ENCODE peak calls at places on chromosomes 13 and 19, in four cellular contexts. D is HTR-8/SVneo; I is stimulated activated CD8-positive, alpha-beta memory T cell treated with anti-CD3 and anti-CD28 coated beads, Interleukin-12 subunit alpha, Interleukin-12 subunit beta, amount 100 ng/mL, for 4 hours; A is amniotic stem cell. V is an unnamed sample.

GRCh38 chr19:13118424-13119193 is 545 bp downstream of the NACC1 start:
- DNase-seq in D (peak), I (no peak), A (no peak), V (peak)

GRCh38 chr19:52007436-52007804 is 591 bp downstream of the ZNF615 start:
- DNase-seq in D (no peak), I (no peak), A (no peak), V (no peak)

GRCh38 chr19:53808710-53809125 is 15.4 kb downstream of the NLRP12 start:
- DNase-seq in D (peak), I (no peak), A (no peak), V (no peak)

GRCh38 chr19:13089139-13089856 is 13.4 kb downstream of the LYL1 start:
- DNase-seq in D (peak), I (no peak), A (no peak), V (no peak)

GRCh38 chr19:56834564-56835375 is 5.8 kb downstream of the PEG3 start:
- DNase-seq in D (no peak), I (no peak), A (no peak), V (no peak)

GRCh38 chr13:44694842-44695241 is 118.7 kb upstream of the TSC22D1 start:
- DNase-seq in D (no peak), I (no peak), A (no peak), V (no peak)

GRCh38 chr19:3055741-3056453 is 6.4 kb downstream of the TLE5 start:
- DNase-seq in D (no peak), I (no peak), A (no peak), V (peak)

GRCh38 chr19:19406878-19407639 is 1.6 kb downstream of the GATAD2A start:
- DNase-seq in D (no peak), I (no peak), A (peak), V (peak)

GRCh38 chr19:8655340-8655709 is 24.9 kb downstream of the NFILZ start:
- DNase-seq in D (no peak), I (no peak), A (no peak), V (peak)

GRCh38 chr13:109785141-109785891 is 1.1 kb downstream of the IRS2 start:
- DNase-seq in D (no peak), I (no peak), A (no peak), V (peak)

GRCh38 chr19:14480695-14481069 is 5.5 kb upstream of the PTGER1 start:
- DNase-seq in D (no peak), I (no peak), A (no peak), V (no peak)

GRCh38 chr13:72424059-72424458 is 303.4 kb downstream of the MZT1 start:
- DNase-seq in D (no peak), I (no peak), A (no peak), V (no peak)

GRCh38 chr13:113846639-113847318 is 17.1 kb downstream of the GAS6 start:
- DNase-seq in D (no peak), I (no peak), A (no peak), V (peak)

GRCh38 chr13:100363351-100363750 is 225.2 kb downstream of the GGACT start:
- DNase-seq in D (no peak), I (no peak), A (no peak), V (no peak)

GRCh38 chr13:51818771-51819511 is 15.0 kb upstream of the DHRS12 start:
- DNase-seq in D (no peak), I (peak), A (no peak), V (no peak)

GRCh38 chr13:44759222-44759721 is 183.1 kb upstream of the TSC22D1 start:
- DNase-seq in D (no peak), I (no peak), A (no peak), V (no peak)

GRCh38 chr13:91661692-91662490 is 263.5 kb downstream of the GPC5 start:
- DNase-seq in D (no peak), I (no peak), A (no peak), V (no peak)

GRCh38 chr19:13090511-13091231 is 12.0 kb downstream of the LYL1 start:
- DNase-seq in D (no peak), I (no peak), A (no peak), V (no peak)

GRCh38 chr13:111201304-111201940 is 86.3 kb downstream of the ARHGEF7 start:
- DNase-seq in D (no peak), I (no peak), A (no peak), V (no peak)

GRCh38 chr19:5594521-5594950 is 26.8 kb upstream of the TINCR start:
- DNase-seq in D (no peak), I (no peak), A (no peak), V (no peak)

GRCh38 chr19:1183543-1184172 is 9.6 kb upstream of the SBNO2 start:
- DNase-seq in D (peak), I (no peak), A (peak), V (peak)

GRCh38 chr13:31556376-31556775 is 182.9 kb upstream of the RXFP2 start:
- DNase-seq in D (peak), I (no peak), A (peak), V (no peak)

GRCh38 chr19:20968092-20968491 is 45.0 kb downstream of the ZNF85 start:
- DNase-seq in D (no peak), I (no peak), A (no peak), V (no peak)

GRCh38 chr19:37251308-37252229 is 33.6 kb downstream of the ZNF383 start:
- DNase-seq in D (peak), I (peak), A (peak), V (peak)

GRCh38 chr19:8515317-8515716 is 1.4 kb upstream of the ZNF414 start:
- DNase-seq in D (no peak), I (peak), A (no peak), V (no peak)

GRCh38 chr19:47633996-47634395 is 25.1 kb downstream of the BICRA start:
- DNase-seq in D (no peak), I (no peak), A (no peak), V (no peak)

GRCh38 chr19:16015805-16016173 is 60.5 kb upstream of the TPM4 start:
- DNase-seq in D (no peak), I (no peak), A (no peak), V (no peak)

V was measured in upper lobe of left lung.